ENCODE peak calls at places on chromosome 9, in ten cellular contexts. B is GM12865, S is cardiac muscle cell, F is heart right ventricle, J is AG04449, Y is fibroblast of the aortic adventitia, N is breast epithelium, D is transverse colon, V is lower leg skin, R is GM10248. P is an unnamed sample.

GRCh38 chr9:16925426-16925825 is 55.0 kb upstream of the BNC2 start:
- DNase-seq in S (peak), J (no peak), Y (peak), N (no peak), R (no peak), F (no peak), D (no peak), B (no peak), V (no peak), P (no peak)

GRCh38 chr9:114284316-114285060 is 38.4 kb upstream of the ORM1 start:
- DNase-seq in D (no peak), J (no peak), F (no peak), Y (no peak), B (no peak), N (no peak), V (no peak), S (no peak), R (no peak), P (no peak)

GRCh38 chr9:95981741-95982390 is 106.4 kb downstream of the ERCC6L2 start:
- DNase-seq in N (no peak), D (no peak), R (no peak), S (no peak), J (no peak), V (no peak), Y (no peak), F (no peak), B (no peak), P (no peak)

GRCh38 chr9:23850242-23851023 is 24.4 kb upstream of the ELAVL2 start:
- DNase-seq in D (no peak), V (no peak), J (no peak), F (no peak), S (no peak), R (no peak), B (no peak), N (no peak), Y (no peak), P (no peak)

GRCh38 chr9:137969685-137970084 is 92.1 kb downstream of the CACNA1B start:
- DNase-seq in V (no peak), Y (no peak), B (no peak), F (no peak), N (no peak), S (no peak), D (no peak), J (no peak), R (no peak), P (no peak)

GRCh38 chr9:101601904-101602765 is 7.4 kb upstream of the PPP3R2 start:
- DNase-seq in D (no peak), F (no peak), Y (peak), R (peak), S (peak), B (peak), J (no peak), V (no peak), N (no peak), P (no peak)

GRCh38 chr9:4301302-4301701 is 1.4 kb upstream of the GLIS3 start:
- DNase-seq in F (no peak), N (no peak), B (no peak), V (no peak), J (peak), Y (peak), R (no peak), S (peak), D (no peak), P (no peak)

GRCh38 chr9:83596899-83597504 is 25.9 kb upstream of the IDNK start:
- DNase-seq in B (peak), J (no peak), Y (peak), N (no peak), R (peak), F (no peak), V (no peak), S (peak), D (peak), P (peak)

GRCh38 chr9:112348257-112348992 is 15.0 kb upstream of the PTBP3 start:
- DNase-seq in Y (peak), N (peak), J (no peak), V (peak), F (peak), R (peak), B (no peak), D (peak), S (peak), P (peak)

GRCh38 chr9:112913326-112913725 is 22.6 kb upstream of the SLC46A2 start:
- DNase-seq in B (no peak), S (no peak), Y (peak), R (no peak), F (no peak), V (no peak), N (no peak), D (no peak), J (no peak), P (no peak)

DNA sequence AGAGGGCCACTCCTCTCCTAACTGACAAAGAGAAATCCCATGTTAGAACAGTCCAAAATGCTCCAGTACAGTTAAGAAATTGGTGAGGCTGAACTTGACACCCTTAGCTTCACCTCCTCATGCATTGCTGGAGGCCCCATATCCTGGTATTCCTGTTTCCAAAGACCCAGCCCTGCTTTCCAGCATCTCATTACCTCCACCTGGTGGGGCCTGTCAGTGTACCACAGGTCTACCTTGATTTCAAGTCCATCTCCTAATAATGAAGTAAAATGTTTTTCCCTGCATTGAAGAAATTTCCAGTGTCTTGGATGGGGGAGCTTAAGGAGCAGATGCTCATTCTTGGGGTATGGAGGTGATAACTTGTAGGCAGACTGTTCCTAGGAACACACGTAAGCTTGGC is 70.6 kb upstream of the S1PR3 start:
- DNase-seq in V (no peak), Y (no peak), S (no peak), N (no peak), B (no peak), D (no peak), J (no peak), R (no peak), F (no peak), P (no peak)
- TF ChIP-seq CTCF in V (no peak), Y (no peak), S (no peak), N (no peak), B (no peak), D (no peak), J (no peak), R (no peak), F (no peak), P (no peak)

GRCh38 chr9:120299785-120300184 is 280.2 kb downstream of the CDK5RAP2 start:
- DNase-seq in S (no peak), J (no peak), R (no peak), D (no peak), V (no peak), B (no peak), N (no peak), Y (no peak), F (no peak), P (no peak)
- TF ChIP-seq CTCF in S (no peak), J (no peak), R (no peak), D (no peak), V (no peak), B (no peak), N (no peak), Y (no peak), F (no peak), P (no peak)

GRCh38 chr9:69200071-69200470 is 26.0 kb downstream of the TJP2 start:
- DNase-seq in J (no peak), R (no peak), S (peak), Y (peak), F (no peak), D (no peak), N (no peak), B (no peak), V (no peak), P (no peak)
- TF ChIP-seq CTCF in J (no peak), R (no peak), S (peak), Y (no peak), F (no peak), D (no peak), N (no peak), B (no peak), V (no peak), P (no peak)

GRCh38 chr9:87894998-87895625 is 12.4 kb downstream of the SPATA31E1 start:
- DNase-seq in R (no peak), F (no peak), Y (no peak), V (no peak), N (no peak), J (no peak), D (no peak), B (no peak), S (no peak), P (no peak)
- TF ChIP-seq CTCF in R (no peak), F (no peak), Y (no peak), V (no peak), N (no peak), J (no peak), D (no peak), B (no peak), S (no peak), P (no peak)

DNA sequence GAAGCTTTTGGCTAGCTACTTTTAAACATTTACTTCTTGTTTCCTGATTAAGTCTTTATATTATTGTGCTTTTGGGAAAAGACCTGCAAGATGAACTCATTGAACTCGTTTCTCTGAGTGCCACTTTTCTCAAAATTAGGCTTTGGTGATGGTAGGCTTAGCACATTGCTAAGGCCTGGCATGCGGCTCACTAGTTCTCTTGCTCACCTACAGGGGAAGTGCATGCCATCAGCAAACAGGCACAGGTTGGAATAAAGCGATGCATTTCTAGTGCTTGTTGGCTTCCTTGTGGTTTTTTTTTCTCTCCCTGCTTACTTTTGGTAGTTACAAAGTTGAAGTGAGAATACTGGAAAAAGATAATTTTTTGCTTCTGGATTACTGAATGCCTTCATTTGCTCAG is 41.4 kb downstream of the TLE4 start:
- DNase-seq in F (no peak), B (no peak), V (no peak), R (no peak), N (no peak), D (no peak), J (no peak), Y (no peak), S (no peak), P (no peak)
- TF ChIP-seq CTCF in F (no peak), B (no peak), V (no peak), R (no peak), N (no peak), D (no peak), J (no peak), Y (no peak), S (no peak), P (no peak)

GRCh38 chr9:2620876-2621677 is 510 bp upstream of the VLDLR start:
- DNase-seq in S (peak), V (peak), R (no peak), B (peak), D (peak), Y (peak), J (peak), N (peak), F (peak), P (peak)
- TF ChIP-seq CTCF in S (peak), V (no peak), R (no peak), B (no peak), D (no peak), Y (peak), J (peak), N (no peak), F (peak), P (no peak)

GRCh38 chr9:128409998-128410397 is 10.7 kb upstream of the CERCAM start:
- DNase-seq in F (no peak), S (peak), D (no peak), B (no peak), J (no peak), V (no peak), Y (peak), N (no peak), R (no peak), P (no peak)
- TF ChIP-seq CTCF in F (peak), S (peak), D (no peak), B (no peak), J (peak), V (no peak), Y (peak), N (no peak), R (no peak), P (no peak)

GRCh38 chr9:136504512-136505348 is 21.9 kb upstream of the SEC16A start:
- DNase-seq in N (no peak), D (no peak), B (no peak), S (no peak), F (no peak), R (no peak), Y (no peak), V (no peak), J (no peak), P (no peak)

GRCh38 chr9:136501686-136502085 is 18.8 kb upstream of the SEC16A start:
- DNase-seq in J (no peak), D (no peak), F (no peak), R (no peak), Y (no peak), S (no peak), N (no peak), B (no peak), V (no peak), P (no peak)

GRCh38 chr9:136505406-136506403 is 22.9 kb upstream of the SEC16A start:
- DNase-seq in N (no peak), B (no peak), V (no peak), D (no peak), F (no peak), R (no peak), S (no peak), J (no peak), Y (no peak), P (no peak)

GRCh38 chr9:136502196-136502595 is 19.4 kb upstream of the SEC16A start:
- DNase-seq in F (no peak), V (no peak), S (no peak), R (no peak), B (no peak), N (no peak), Y (no peak), D (no peak), J (no peak), P (no peak)

GRCh38 chr9:136502940-136503550 is 20.2 kb upstream of the SEC16A start:
- DNase-seq in R (no peak), F (no peak), D (no peak), B (no peak), J (no peak), N (no peak), S (no peak), Y (no peak), V (no peak), P (no peak)
- TF ChIP-seq CTCF in R (no peak), F (no peak), D (no peak), B (no peak), J (no peak), N (no peak), S (no peak), Y (no peak), V (no peak), P (no peak)